ENCODE peak calls at places on chromosomes 5 and 9, in ten cellular contexts. F, S, K, L, Z, O, Q, C, V and R are unnamed samples.

GRCh38 chr5:60955239-60955638 is 10.2 kb downstream of the NDUFAF2 start:
- DNase-seq in C (no peak), L (no peak), S (no peak), Q (no peak), Z (no peak), F (no peak), K (no peak), V (no peak), O (no peak), R (no peak)

GRCh38 chr5:142748568-142749249 is 21.5 kb upstream of the ARHGAP26 start:
- DNase-seq in S (peak), O (peak), Q (peak), C (no peak), K (peak), F (no peak), V (peak), L (peak), Z (no peak), R (no peak)

GRCh38 chr5:65808261-65808741 is 86.3 kb downstream of the NLN start:
- DNase-seq in F (no peak), K (no peak), Z (peak), S (no peak), Q (no peak), C (no peak), L (peak), V (no peak), O (no peak), R (no peak)

GRCh38 chr9:98316445-98317133 is 61.1 kb upstream of the TBC1D2 start:
- DNase-seq in F (no peak), O (no peak), S (no peak), K (no peak), Q (no peak), V (no peak), Z (no peak), C (no peak), L (no peak), R (no peak)

GRCh38 chr9:114078021-114078780 is at the start of gene AMBP:
- DNase-seq in Q (no peak), F (no peak), Z (no peak), C (no peak), S (peak), O (no peak), V (no peak), K (no peak), L (no peak), R (no peak)

GRCh38 chr5:132485641-132486317 is 4.8 kb downstream of the IRF1 start:
- DNase-seq in S (no peak), C (no peak), O (no peak), Z (no peak), K (no peak), F (no peak), V (no peak), Q (no peak), L (no peak), R (no peak)

GRCh38 chr9:134636142-134636507 is 5.5 kb upstream of the COL5A1 start:
- DNase-seq in L (no peak), V (no peak), O (no peak), K (no peak), S (no peak), C (no peak), F (no peak), Z (no peak), Q (no peak), R (no peak)

GRCh38 chr5:91487420-91487819 is 104.3 kb upstream of the ARRDC3 start:
- DNase-seq in V (no peak), Z (no peak), C (no peak), K (no peak), L (no peak), Q (no peak), O (no peak), F (no peak), S (no peak), R (no peak)

GRCh38 chr5:79236364-79236969 is 536 bp downstream of the JMY start:
- DNase-seq in Z (peak), Q (peak), K (peak), O (no peak), S (no peak), L (peak), F (no peak), V (peak), C (no peak), R (no peak)

GRCh38 chr9:95715911-95716435 is 159.5 kb upstream of the ERCC6L2 start:
- DNase-seq in C (no peak), L (no peak), Z (no peak), Q (no peak), O (no peak), V (no peak), K (no peak), S (no peak), F (peak), R (no peak)

GRCh38 chr9:38285236-38285635 is 107.3 kb upstream of the ALDH1B1 start:
- DNase-seq in S (no peak), Z (no peak), K (no peak), L (no peak), V (no peak), C (no peak), Q (no peak), F (no peak), O (no peak), R (no peak)

GRCh38 chr9:131744715-131745201 is 4.9 kb upstream of the RAPGEF1 start:
- DNase-seq in F (no peak), V (no peak), S (no peak), C (no peak), Q (no peak), K (no peak), L (no peak), O (no peak), Z (no peak), R (peak)

GRCh38 chr9:87606921-87607521 is 109.4 kb downstream of the DAPK1 start:
- DNase-seq in K (no peak), Z (peak), L (no peak), V (peak), O (no peak), S (peak), F (no peak), C (peak), Q (no peak), R (no peak)

GRCh38 chr5:96033116-96033515 is 71.5 kb upstream of the ELL2 start:
- DNase-seq in Q (no peak), L (no peak), C (no peak), O (no peak), Z (no peak), K (no peak), V (no peak), F (no peak), S (no peak), R (no peak)

GRCh38 chr5:177430972-177431316 is 4.5 kb downstream of the GRK6 start:
- DNase-seq in Z (no peak), S (no peak), K (no peak), O (no peak), C (no peak), V (no peak), L (no peak), Q (peak), F (no peak), R (no peak)

GRCh38 chr5:54390539-54391031 is 64.9 kb upstream of the HSPB3 start:
- DNase-seq in Z (no peak), L (no peak), V (no peak), S (no peak), Q (no peak), F (no peak), C (no peak), O (no peak), K (no peak), R (no peak)

GRCh38 chr5:58972301-58972700 is 389.4 kb downstream of the RAB3C start:
- DNase-seq in S (peak), Q (no peak), K (no peak), O (no peak), L (no peak), Z (peak), C (no peak), F (no peak), V (no peak), R (no peak)

GRCh38 chr9:36793277-36793676 is 220.6 kb downstream of the MELK start:
- DNase-seq in Q (peak), C (no peak), K (peak), V (no peak), O (no peak), L (no peak), Z (no peak), S (no peak), F (no peak), R (no peak)

GRCh38 chr9:130866474-130866965 is 30.1 kb downstream of the QRFP start:
- DNase-seq in S (peak), K (peak), Z (peak), O (peak), C (no peak), F (peak), V (peak), L (peak), Q (peak), R (no peak)

GRCh38 chr9:38435526-38435925 is 11.3 kb upstream of the IGFBPL1 start:
- DNase-seq in F (no peak), Q (no peak), K (no peak), C (no peak), Z (no peak), O (no peak), L (no peak), V (no peak), S (no peak), R (no peak)

GRCh38 chr9:97474373-97474925 is 27.0 kb upstream of the TMOD1 start:
- DNase-seq in V (no peak), F (no peak), K (no peak), C (no peak), S (peak), L (no peak), O (no peak), Q (no peak), Z (peak), R (no peak)

GRCh38 chr9:96859461-96860198 is 5.3 kb upstream of the ZNF782 start:
- DNase-seq in Q (no peak), L (no peak), O (no peak), K (no peak), V (peak), C (no peak), Z (peak), S (peak), F (no peak), R (no peak)

GRCh38 chr5:6220346-6221088 is 157.8 kb downstream of the MED10 start:
- DNase-seq in Q (no peak), Z (no peak), C (no peak), V (no peak), S (no peak), F (no peak), O (no peak), K (no peak), L (no peak), R (no peak)

GRCh38 chr9:109182940-109183798 is 16.1 kb upstream of the FRRS1L start:
- DNase-seq in L (peak), V (peak), K (peak), F (peak), Q (peak), S (peak), C (peak), Z (peak), O (no peak), R (no peak)

GRCh38 chr9:92100237-92100911 is 14.8 kb downstream of the SPTLC1 start:
- DNase-seq in K (no peak), S (peak), O (no peak), F (no peak), V (peak), Q (no peak), Z (peak), L (no peak), C (peak), R (no peak)

GRCh38 chr5:17149786-17150185 is 67.6 kb upstream of the BASP1 start:
- DNase-seq in O (no peak), Z (no peak), L (no peak), V (no peak), S (no peak), Q (no peak), C (no peak), K (no peak), F (no peak), R (no peak)

GRCh38 chr5:135129307-135129706 is 95.3 kb upstream of the PITX1 start:
- DNase-seq in Q (peak), L (no peak), F (no peak), S (no peak), Z (peak), K (no peak), C (no peak), V (no peak), O (no peak), R (no peak)

GRCh38 chr9:31715250-31715649 is 669.2 kb upstream of the ACO1 start:
- DNase-seq in L (no peak), V (no peak), Z (no peak), K (no peak), O (no peak), Q (no peak), F (no peak), C (no peak), S (no peak), R (no peak)